ENCODE peak calls at places on chromosomes 7 and 10, in four cellular contexts. M is IMR-90, L is H9, A is H1. E is an unnamed sample.
A peak's percentile ranks its signal among the peaks of the same experiment; 100 is the strongest.

GRCh38 chr10:30092151-30092790 is 32.9 kb upstream of the JCAD start:
- DNase-seq in L (no peak), A (no peak), M (peak; percentile 77), E (no peak)

GRCh38 chr10:71429929-71430328 is 33.2 kb downstream of the CDH23 start:
- DNase-seq in A (no peak), L (peak; percentile 52), M (no peak), E (peak; percentile 46)

GRCh38 chr7:69568266-69568665 is 30.0 kb upstream of the AUTS2 start:
- DNase-seq in A (no peak), L (peak; percentile 18), M (no peak), E (no peak)

GRCh38 chr10:111034598-111035310 is 42.1 kb upstream of the ADRA2A start:
- DNase-seq in M (peak; percentile 34), L (no peak), A (no peak), E (no peak)

GRCh38 chr7:95411666-95412065 is 15.5 kb upstream of the PON3 start:
- DNase-seq in L (no peak), A (no peak), M (no peak), E (no peak)

GRCh38 chr7:149300751-149301150 is 38.8 kb downstream of the ZNF783 start:
- DNase-seq in L (no peak), M (no peak), A (no peak), E (no peak)

GRCh38 chr10:53980210-53980609 is 820.8 kb downstream of the PCDH15 start:
- DNase-seq in A (no peak), L (no peak), M (no peak), E (no peak)

GRCh38 chr7:152986369-152986768 is 226.8 kb downstream of the ACTR3B start:
- DNase-seq in A (no peak), L (no peak), M (no peak), E (no peak)

GRCh38 chr7:97026705-97027426 is 2.2 kb upstream of the DLX5 start:
- DNase-seq in M (no peak), A (no peak), L (no peak), E (no peak)

GRCh38 chr10:17235136-17235535 is 7.1 kb downstream of the VIM start:
- DNase-seq in A (no peak), L (peak; percentile 48), M (no peak), E (peak; percentile 82)

GRCh38 chr7:3200504-3200903 is 100.5 kb upstream of the SDK1 start:
- DNase-seq in M (peak; percentile 62), A (peak; percentile 41), L (peak; percentile 83), E (peak; percentile 82)

GRCh38 chr10:48744587-48744986 is 59.9 kb downstream of the WDFY4 start:
- DNase-seq in A (no peak), L (no peak), M (no peak), E (no peak)

GRCh38 chr10:24503627-24504320 is 219.9 kb downstream of the ARHGAP21 start:
- DNase-seq in M (peak; percentile 90), L (peak; percentile 76), A (peak; percentile 66), E (peak; percentile 88)

GRCh38 chr7:33459340-33459751 is 330.0 kb downstream of the BBS9 start:
- DNase-seq in A (peak; percentile 5), M (peak; percentile 66), L (peak; percentile 47), E (peak; percentile 90)

GRCh38 chr10:13219685-13220670 is 14.2 kb downstream of the UCMA start:
- DNase-seq in M (peak; percentile 7), L (peak; percentile 64), A (peak; percentile 46), E (peak; percentile 77)

GRCh38 chr7:23369695-23370404 is 70.7 kb downstream of the MALSU1 start:
- DNase-seq in L (no peak), A (no peak), M (no peak), E (peak; percentile 10)

GRCh38 chr7:101671783-101672356 is 42.8 kb upstream of the MYL10 start:
- DNase-seq in L (no peak), A (no peak), M (no peak), E (no peak)

GRCh38 chr7:83824214-83824613 is 175.3 kb upstream of the SEMA3E start:
- DNase-seq in L (no peak), M (peak; percentile 2), A (no peak), E (no peak)

GRCh38 chr7:43037531-43037930 is 74.9 kb upstream of the HECW1 start:
- DNase-seq in L (no peak), M (no peak), A (no peak), E (no peak)
- H2BK15ac ChIP-seq in L (no peak overlapping the region), M (no peak overlapping the region), A (no peak overlapping the region), E (peak overlapping the region; percentile 87)

GRCh38 chr7:50591098-50591479 is 25.9 kb upstream of the DDC start:
- DNase-seq in M (no peak), L (no peak), A (no peak), E (no peak)
- H4K5ac ChIP-seq in M (no peak overlapping the region), L (no peak overlapping the region), A (no peak overlapping the region), E (no peak overlapping the region)

DNA sequence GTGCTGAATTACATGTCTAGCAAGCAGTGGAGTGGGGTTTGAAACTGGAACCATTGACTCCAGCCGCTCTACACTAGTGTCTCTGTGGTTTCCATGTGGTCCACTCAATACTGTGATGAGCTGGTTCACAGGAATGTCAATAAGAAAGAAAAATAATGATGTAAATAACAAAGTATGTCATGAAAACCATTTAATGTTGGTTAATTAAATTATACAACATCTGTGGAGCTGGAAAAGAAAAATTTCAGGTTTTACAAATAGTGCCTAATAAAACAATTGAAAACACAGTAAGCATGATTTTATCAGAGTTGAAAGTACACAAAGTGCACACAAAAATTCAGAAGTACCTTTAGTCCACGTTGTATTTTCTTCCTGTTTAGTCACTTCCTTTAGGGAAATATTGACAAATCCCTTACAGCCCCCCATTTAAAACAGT is 28.7 kb upstream of the NAMPT start:
- DNase-seq in A (no peak), M (peak; percentile 73), L (no peak), E (no peak)
- H2BK15ac ChIP-seq in A (no peak overlapping the region), M (peak overlapping the region; percentile 23), L (no peak overlapping the region), E (no peak overlapping the region)

GRCh38 chr10:116069856-116070255 is 203.2 kb downstream of the GFRA1 start:
- DNase-seq in M (no peak), A (no peak), L (no peak), E (no peak)
- H4K5ac ChIP-seq in M (no peak overlapping the region), A (no peak overlapping the region), L (no peak overlapping the region), E (no peak overlapping the region)

GRCh38 chr10:80408198-80409085 is at the start of gene PRXL2A:
- DNase-seq in A (peak; percentile 50), M (no peak), L (peak; percentile 92), E (peak; percentile 90)
- H2BK15ac ChIP-seq in A (no peak within 1 kb of the TSS), M (no peak within 1 kb of the TSS), L (no peak within 1 kb of the TSS), E (no peak within 1 kb of the TSS)

GRCh38 chr10:58291538-58292174 is 22.7 kb downstream of the CISD1 start:
- DNase-seq in L (no peak), A (no peak), M (peak; percentile 71), E (peak; percentile 35)
- H4K5ac ChIP-seq in L (no peak overlapping the region), A (no peak overlapping the region), M (no peak overlapping the region), E (no peak overlapping the region)

GRCh38 chr10:70364772-70365091 is 17.7 kb downstream of the LRRC20 start:
- DNase-seq in A (no peak), M (no peak), L (no peak), E (no peak)

GRCh38 chr10:70360215-70360614 is 22.2 kb downstream of the LRRC20 start:
- DNase-seq in M (no peak), A (no peak), L (no peak), E (no peak)

GRCh38 chr10:70364001-70364771 is 18.2 kb downstream of the LRRC20 start:
- DNase-seq in L (peak; percentile 93), M (peak; percentile 99), A (peak; percentile 76), E (peak; percentile 91)

GRCh38 chr10:70362357-70362756 is 20.1 kb downstream of the LRRC20 start:
- DNase-seq in L (no peak), A (no peak), M (no peak), E (no peak)

DNA sequence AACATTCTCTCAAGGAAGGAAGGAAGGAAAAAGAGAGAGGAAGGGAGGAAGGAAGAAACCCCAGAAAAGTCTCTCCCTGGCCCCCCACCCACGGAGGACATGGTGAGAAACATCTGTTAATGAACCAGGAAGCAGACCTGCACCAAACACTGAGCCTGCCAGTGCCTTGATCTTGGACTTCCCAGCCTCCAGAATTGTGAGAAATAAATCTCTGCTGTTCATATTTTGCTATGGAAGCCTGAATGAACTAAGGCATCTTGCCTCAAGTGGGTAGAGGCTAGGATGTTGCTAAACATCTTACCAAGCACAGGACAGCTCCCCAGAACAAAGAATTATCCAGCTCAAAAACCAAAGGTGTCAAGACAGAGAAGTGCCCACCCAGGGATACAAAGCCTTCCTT is 19.1 kb downstream of the LRRC20 start:
- DNase-seq in M (no peak), L (no peak), A (no peak), E (no peak)
- H2BK15ac ChIP-seq in M (peak overlapping the region; percentile 86), L (no peak overlapping the region), A (no peak overlapping the region), E (no peak overlapping the region)